ENCODE peak calls at places on chromosomes 16 and 17, in nine cellular contexts. E, C, P, A, V, T, F, J and G are unnamed samples.

GRCh38 chr16:10935491-10935890 is 6.8 kb downstream of the DEXI start:
- DNase-seq in E (no peak), C (no peak), P (no peak), A (no peak), V (no peak), T (no peak), F (no peak), J (no peak), G (no peak)

GRCh38 chr17:7067198-7067597 is 12.9 kb downstream of the CLEC10A start:
- DNase-seq in E (no peak), C (no peak), P (no peak), A (no peak), V (no peak), T (no peak), F (no peak), J (no peak), G (no peak)

GRCh38 chr16:67862623-67863583 is 9.9 kb upstream of the EDC4 start:
- DNase-seq in E (peak), C (no peak), P (no peak), A (no peak), V (no peak), T (no peak), F (peak), J (no peak), G (no peak)

GRCh38 chr16:8623634-8624033 is 2.1 kb downstream of the METTL22 start:
- DNase-seq in E (no peak), C (no peak), P (no peak), A (peak), V (no peak), T (peak), F (no peak), J (peak), G (no peak)

GRCh38 chr16:5002699-5003143 is 31.0 kb downstream of the NAGPA start:
- DNase-seq in E (peak), C (no peak), P (no peak), A (no peak), V (no peak), T (no peak), F (no peak), J (no peak), G (no peak)

GRCh38 chr17:29095439-29095838 is 52.5 kb downstream of the PIPOX start:
- DNase-seq in E (no peak), C (no peak), P (no peak), A (no peak), V (no peak), T (no peak), F (no peak), J (no peak), G (no peak)

GRCh38 chr16:1312459-1312801 is 3.0 kb downstream of the UBE2I start:
- DNase-seq in E (peak), C (no peak), P (no peak), A (no peak), V (no peak), T (no peak), F (no peak), J (no peak), G (no peak)

GRCh38 chr17:43827596-43827995 is 5.3 kb downstream of the MPP3 start:
- DNase-seq in E (peak), C (no peak), P (no peak), A (no peak), V (no peak), T (no peak), F (no peak), J (no peak), G (no peak)

GRCh38 chr16:75820672-75821071 is 94.4 kb upstream of the CPHXL start:
- DNase-seq in E (no peak), C (peak), P (no peak), A (peak), V (no peak), T (no peak), F (no peak), J (peak), G (peak)

GRCh38 chr16:397135-397661 is at the start of gene NME4:
- DNase-seq in E (no peak), C (peak), P (no peak), A (peak), V (peak), T (no peak), F (no peak), J (peak), G (no peak)

GRCh38 chr17:41907633-41908539 is 10.9 kb downstream of the ACLY start:
- DNase-seq in E (no peak), C (peak), P (no peak), A (peak), V (no peak), T (no peak), F (no peak), J (peak), G (no peak)

GRCh38 chr16:81896902-81897301 is 114.4 kb downstream of the SDR42E1 start:
- DNase-seq in E (no peak), C (no peak), P (no peak), A (no peak), V (no peak), T (no peak), F (no peak), J (no peak), G (no peak)

GRCh38 chr17:76805319-76805718 is 62.9 kb upstream of the MGAT5B start:
- DNase-seq in E (no peak), C (peak), P (no peak), A (no peak), V (no peak), T (peak), F (no peak), J (peak), G (peak)

GRCh38 chr16:78113258-78113657 is 13.8 kb downstream of the WWOX start:
- DNase-seq in E (no peak), C (no peak), P (no peak), A (no peak), V (no peak), T (no peak), F (no peak), J (no peak), G (no peak)

GRCh38 chr16:66093217-66093616 is 273.3 kb upstream of the CDH5 start:
- DNase-seq in E (no peak), C (no peak), P (no peak), A (no peak), V (no peak), T (no peak), F (no peak), J (peak), G (no peak)

GRCh38 chr16:2738615-2739014 is 13.8 kb upstream of the SRRM2 start:
- DNase-seq in E (no peak), C (no peak), P (no peak), A (no peak), V (no peak), T (no peak), F (no peak), J (no peak), G (no peak)

GRCh38 chr16:24289301-24289700 is 33.2 kb downstream of the CACNG3 start:
- DNase-seq in E (no peak), C (no peak), P (no peak), A (no peak), V (no peak), T (no peak), F (no peak), J (no peak), G (no peak)

GRCh38 chr17:34874496-34874895 is 86.8 kb downstream of the CCT6B start:
- DNase-seq in E (no peak), C (no peak), P (no peak), A (no peak), V (no peak), T (no peak), F (no peak), J (no peak), G (no peak)

GRCh38 chr17:17384291-17384615 is 81.1 kb downstream of the NT5M start:
- DNase-seq in E (peak), C (no peak), P (no peak), A (no peak), V (no peak), T (no peak), F (no peak), J (no peak), G (no peak)

GRCh38 chr17:80430446-80431245 is 15.7 kb downstream of the ENDOV start:
- DNase-seq in E (peak), C (no peak), P (no peak), A (no peak), V (no peak), T (no peak), F (no peak), J (no peak), G (no peak)

GRCh38 chr16:84446086-84446485 is 58.4 kb downstream of the MEAK7 start:
- DNase-seq in E (no peak), C (no peak), P (no peak), A (no peak), V (no peak), T (no peak), F (no peak), J (no peak), G (no peak)

GRCh38 chr16:25135239-25135878 is 23.8 kb downstream of the LCMT1 start:
- DNase-seq in E (no peak), C (peak), P (no peak), A (peak), V (no peak), T (no peak), F (no peak), J (peak), G (peak)

GRCh38 chr16:57106767-57107166 is 14.4 kb downstream of the CPNE2 start:
- DNase-seq in E (no peak), C (no peak), P (no peak), A (no peak), V (no peak), T (no peak), F (peak), J (peak), G (no peak)

GRCh38 chr17:68291836-68292688 is 767 bp downstream of the ARSG start:
- DNase-seq in E (peak), C (peak), P (peak), A (peak), V (peak), T (peak), F (peak), J (peak), G (peak)